ENCODE peak calls at places on chromosomes 4 and X, in six cellular contexts. U is GM12878, I is gastrocnemius medialis, P is A549, X is esophagus muscularis mucosa, Z is brain microvascular endothelial cell. F is an unnamed sample.

GRCh38 chr4:154189346-154189745 is 302.3 kb downstream of the DCHS2 start:
- DNase-seq in U (no peak), I (no peak), P (no peak), X (no peak), Z (no peak), F (no peak)

GRCh38 chr4:25856756-25857155 is 6.0 kb downstream of the SEL1L3 start:
- DNase-seq in U (no peak), I (no peak), P (no peak), X (no peak), Z (no peak), F (no peak)

GRCh38 chrX:150360331-150360730 is 2.8 kb upstream of the MAMLD1 start:
- DNase-seq in U (no peak), I (no peak), P (no peak), X (no peak), Z (no peak), F (no peak)

GRCh38 chrX:15761564-15762191 is 23.6 kb downstream of the CA5B start:
- DNase-seq in U (no peak), I (no peak), P (peak), X (no peak), Z (peak), F (no peak)

GRCh38 chr4:6271701-6272465 is 2.2 kb downstream of the WFS1 start:
- DNase-seq in U (no peak), I (peak), P (no peak), X (no peak), Z (no peak), F (no peak)

GRCh38 chr4:24527371-24527770 is 57.0 kb downstream of the DHX15 start:
- DNase-seq in U (no peak), I (no peak), P (no peak), X (no peak), Z (no peak), F (no peak)

GRCh38 chr4:128168701-128169100 is 107.6 kb downstream of the LARP1B start:
- DNase-seq in U (no peak), I (no peak), P (no peak), X (no peak), Z (no peak), F (no peak)

GRCh38 chrX:12770440-12770839 is 20.8 kb upstream of the PRPS2 start:
- DNase-seq in U (no peak), I (no peak), P (no peak), X (no peak), Z (no peak), F (no peak)

GRCh38 chrX:107154787-107155620 is 36.4 kb upstream of the RBM41 start:
- DNase-seq in U (no peak), I (no peak), P (peak), X (no peak), Z (peak), F (no peak)

GRCh38 chrX:38293741-38294140 is 33.6 kb downstream of the RPGR start:
- DNase-seq in U (no peak), I (no peak), P (no peak), X (no peak), Z (no peak), F (no peak)

GRCh38 chr4:54281060-54281781 is 52.1 kb downstream of the PDGFRA start:
- DNase-seq in U (no peak), I (peak), P (no peak), X (no peak), Z (peak), F (no peak)

GRCh38 chr4:21884615-21885014 is 64.0 kb downstream of the KCNIP4 start:
- DNase-seq in U (no peak), I (no peak), P (no peak), X (no peak), Z (no peak), F (no peak)

GRCh38 chrX:131262738-131263679 is 26.1 kb downstream of the IGSF1 start:
- DNase-seq in U (no peak), I (no peak), P (peak), X (no peak), Z (no peak), F (no peak)

GRCh38 chr4:164373021-164373420 is 380.9 kb upstream of the SMIM31 start:
- DNase-seq in U (no peak), I (no peak), P (no peak), X (no peak), Z (no peak), F (no peak)

GRCh38 chr4:71029504-71029903 is 36.1 kb downstream of the DCK start:
- DNase-seq in U (no peak), I (no peak), P (no peak), X (no peak), Z (no peak), F (no peak)

GRCh38 chrX:47247206-47247998 is 14.6 kb downstream of the USP11 start:
- DNase-seq in U (no peak), I (no peak), P (no peak), X (no peak), Z (peak), F (no peak)

GRCh38 chr4:148444296-148445070 is 2.3 kb upstream of the NR3C2 start:
- DNase-seq in U (no peak), I (peak), P (no peak), X (no peak), Z (no peak), F (no peak)

GRCh38 chrX:137166591-137166990 is 132.8 kb upstream of the GPR101 start:
- DNase-seq in U (no peak), I (no peak), P (no peak), X (no peak), Z (no peak), F (no peak)

GRCh38 chr4:156805696-156806095 is 165.9 kb downstream of the PDGFC start:
- DNase-seq in U (no peak), I (no peak), P (no peak), X (no peak), Z (no peak), F (no peak)

GRCh38 chrX:115650916-115651315 is 89.9 kb downstream of the PLS3 start:
- DNase-seq in U (peak), I (no peak), P (peak), X (no peak), Z (peak), F (peak)

GRCh38 chr4:53551963-53552362 is 39.3 kb downstream of the LNX1 start:
- DNase-seq in U (no peak), I (no peak), P (no peak), X (no peak), Z (no peak), F (no peak)

GRCh38 chrX:149453911-149454820 is 50.9 kb downstream of the IDS start:
- DNase-seq in U (no peak), I (no peak), P (no peak), X (no peak), Z (no peak), F (no peak)

DNA sequence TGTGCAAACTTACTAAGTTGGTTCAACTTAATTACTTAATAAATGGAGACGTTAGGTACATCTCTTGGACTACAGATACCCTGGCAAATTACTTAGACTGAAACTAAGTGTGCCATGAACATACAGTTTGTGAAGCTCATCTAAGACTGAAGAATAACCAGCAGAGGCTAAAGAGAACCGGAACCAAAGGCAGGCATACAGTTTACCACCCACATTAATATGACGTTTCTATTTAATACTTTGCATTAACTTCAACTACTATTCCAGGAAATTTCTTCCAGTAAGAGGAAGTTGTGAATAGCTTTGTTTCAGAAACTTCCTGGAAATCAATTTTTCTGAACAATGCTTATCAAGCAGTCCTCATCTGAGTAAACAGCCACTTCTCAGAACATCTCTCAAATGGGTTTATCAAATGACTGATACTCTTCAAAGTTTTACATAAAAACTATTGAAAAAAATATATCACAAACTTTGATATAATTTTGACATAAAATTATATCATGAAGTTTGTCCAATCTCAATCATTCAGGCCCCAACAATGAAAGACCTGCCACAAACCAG is 252.7 kb downstream of the OPHN1 start:
- DNase-seq in U (no peak), I (no peak), P (no peak), X (no peak), Z (no peak), F (no peak)
- H3K4me3 ChIP-seq in U (no peak), I (no peak), P (no peak), X (no peak), Z (no peak), F (no peak)

GRCh38 chrX:119756926-119757635 is 1.3 kb upstream of the SOWAHD start:
- DNase-seq in U (no peak), I (no peak), P (no peak), X (no peak), Z (no peak), F (no peak)
- H3K4me3 ChIP-seq in U (no peak), I (no peak), P (no peak), X (no peak), Z (no peak), F (peak)

GRCh38 chrX:140507982-140508305 is 3.1 kb upstream of the SOX3 start:
- DNase-seq in U (no peak), I (no peak), P (no peak), X (no peak), Z (no peak), F (no peak)
- H3K4me3 ChIP-seq in U (no peak), I (no peak), P (no peak), X (no peak), Z (no peak), F (no peak)

DNA sequence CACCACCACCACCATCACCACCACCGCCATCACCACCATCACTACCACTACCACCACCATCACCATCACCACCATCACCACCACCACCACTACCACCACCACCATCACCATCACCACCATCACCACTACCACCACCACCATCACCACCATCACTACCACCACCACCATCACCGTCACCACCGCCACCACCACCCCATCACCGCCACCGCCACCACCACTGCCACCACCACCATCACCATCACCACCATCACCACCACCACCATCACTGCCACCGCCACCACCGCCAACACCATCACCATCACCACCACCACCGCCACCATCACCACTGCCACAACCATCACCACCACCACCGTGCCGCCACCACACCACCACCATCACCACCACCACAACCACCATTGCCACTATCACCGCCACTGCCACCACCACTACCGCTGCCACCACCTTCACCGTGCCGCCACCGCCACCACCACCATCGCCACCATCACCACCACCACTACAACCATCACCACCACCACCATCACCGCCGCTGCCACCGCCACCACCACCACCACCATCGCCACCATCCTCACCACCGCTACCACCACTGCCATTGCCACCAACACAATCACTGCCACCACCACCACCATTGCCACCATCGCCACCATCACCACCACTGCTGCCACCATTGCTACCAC is 1511.3 kb upstream of the AGA start:
- DNase-seq in U (no peak), I (no peak), P (no peak), X (no peak), Z (no peak), F (no peak)
- H3K4me3 ChIP-seq in U (no peak), I (no peak), P (no peak), X (no peak), Z (no peak), F (no peak)

GRCh38 chr4:176241703-176242102 is 27.3 kb downstream of the ASB5 start:
- DNase-seq in U (no peak), I (no peak), P (no peak), X (no peak), Z (no peak), F (no peak)

GRCh38 chr4:176236909-176237308 is 32.1 kb downstream of the ASB5 start:
- DNase-seq in U (no peak), I (no peak), P (no peak), X (no peak), Z (peak), F (no peak)

GRCh38 chr4:176242764-176243347 is 26.2 kb downstream of the ASB5 start:
- DNase-seq in U (no peak), I (no peak), P (no peak), X (no peak), Z (no peak), F (no peak)

GRCh38 chr4:176238819-176239218 is 30.2 kb downstream of the ASB5 start:
- DNase-seq in U (no peak), I (peak), P (no peak), X (no peak), Z (peak), F (no peak)

GRCh38 chr4:176238157-176238608 is 30.8 kb downstream of the ASB5 start:
- DNase-seq in U (no peak), I (no peak), P (no peak), X (no peak), Z (peak), F (no peak)
- H3K4me3 ChIP-seq in U (no peak), I (peak), P (no peak), X (peak), Z (no peak), F (no peak)

GRCh38 chr4:114867291-114867690 is 246.1 kb downstream of the NDST4 start:
- DNase-seq in U (no peak), I (no peak), P (no peak), X (no peak), Z (no peak), F (no peak)

DNA sequence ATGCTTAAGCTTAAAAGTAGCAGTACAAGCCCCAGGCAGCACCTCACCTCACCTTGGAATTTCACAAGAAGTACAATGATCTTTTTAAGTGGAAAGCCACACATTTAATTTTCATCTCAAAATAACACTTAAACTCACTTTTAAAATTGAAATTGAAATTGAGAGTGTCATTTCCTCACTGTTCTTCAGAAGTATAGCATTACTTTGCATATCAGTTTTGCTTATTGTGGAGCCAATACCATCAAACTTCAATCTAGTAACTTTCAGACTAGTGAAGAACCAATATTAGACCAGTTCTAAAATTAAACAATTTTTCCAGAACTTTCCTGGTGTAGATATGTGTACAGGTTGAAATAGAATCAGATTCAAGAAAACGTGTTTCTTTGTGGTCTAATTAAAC is 242.4 kb downstream of the NDST4 start:
- DNase-seq in U (no peak), I (no peak), P (no peak), X (no peak), Z (no peak), F (no peak)
- H3K4me3 ChIP-seq in U (no peak), I (no peak), P (no peak), X (no peak), Z (no peak), F (no peak)